ENCODE peak calls at places on chromosomes 6 and 20, in five cellular contexts. One of them, this sample, is unnamed.

GRCh38 chr20:54063998-54064676 is 6.3 kb downstream of the BCAS1 start:
- DNase-seq in amygdala: no peak
- DNase-seq in KBM-7: no peak
- DNase-seq in ureter: no peak
- DNase-seq in choroid plexus epithelial cell: no peak
- DNase-seq in this sample: no peak

GRCh38 chr6:157879034-157879872 is 56.2 kb downstream of the SNX9 start:
- DNase-seq in amygdala: no peak
- DNase-seq in KBM-7: no peak
- DNase-seq in ureter: no peak
- DNase-seq in choroid plexus epithelial cell: no peak
- DNase-seq in this sample: no peak

GRCh38 chr6:7201732-7202541 is 94.2 kb downstream of the RREB1 start:
- DNase-seq in amygdala: peak; percentile 69
- DNase-seq in KBM-7: peak; percentile 98
- DNase-seq in ureter: no peak
- DNase-seq in choroid plexus epithelial cell: no peak
- DNase-seq in this sample: no peak

GRCh38 chr6:21953831-21954801 is 342.7 kb downstream of the PRL start:
- DNase-seq in amygdala: no peak
- DNase-seq in KBM-7: peak; percentile 37
- DNase-seq in ureter: no peak
- DNase-seq in choroid plexus epithelial cell: peak; percentile 78
- DNase-seq in this sample: no peak

GRCh38 chr6:147222160-147222838 is 18.1 kb downstream of the STXBP5 start:
- DNase-seq in amygdala: no peak
- DNase-seq in KBM-7: peak; percentile 76
- DNase-seq in ureter: no peak
- DNase-seq in choroid plexus epithelial cell: peak; percentile 64
- DNase-seq in this sample: no peak

GRCh38 chr20:35314460-35315198 is 22.4 kb upstream of the FAM83C start:
- DNase-seq in amygdala: no peak
- DNase-seq in KBM-7: no peak
- DNase-seq in ureter: no peak
- DNase-seq in choroid plexus epithelial cell: no peak
- DNase-seq in this sample: no peak

GRCh38 chr6:127496471-127496870 is 22.7 kb downstream of the MTCL3 start:
- DNase-seq in amygdala: no peak
- DNase-seq in KBM-7: no peak
- DNase-seq in ureter: no peak
- DNase-seq in choroid plexus epithelial cell: peak; percentile 69
- DNase-seq in this sample: no peak

GRCh38 chr6:21102624-21103023 is 490.9 kb upstream of the SOX4 start:
- DNase-seq in amygdala: no peak
- DNase-seq in KBM-7: no peak
- DNase-seq in ureter: no peak
- DNase-seq in choroid plexus epithelial cell: no peak
- DNase-seq in this sample: no peak

GRCh38 chr6:6891074-6891754 is 216.5 kb upstream of the RREB1 start:
- DNase-seq in amygdala: no peak
- DNase-seq in KBM-7: no peak
- DNase-seq in ureter: no peak
- DNase-seq in choroid plexus epithelial cell: no peak
- DNase-seq in this sample: no peak

GRCh38 chr6:84263557-84263956 is 36.1 kb upstream of the CEP162 start:
- DNase-seq in amygdala: no peak
- DNase-seq in KBM-7: no peak
- DNase-seq in ureter: no peak
- DNase-seq in choroid plexus epithelial cell: peak; percentile 61
- DNase-seq in this sample: no peak

This sample was measured in esophagus muscularis mucosa.